ENCODE peak calls at places on chromosome 1, in six cellular contexts. T is nephron progenitor cell, G is LNCaP clone FGC, C is foreskin fibroblast, Y is Calu3, D is CD14-positive monocyte. L is an unnamed sample.
A peak's percentile ranks its signal among the peaks of the same experiment; 100 is the strongest.

GRCh38 chr1:56070601-56071000 is 508.8 kb downstream of the PLPP3 start:
- DNase-seq in Y (no peak), C (peak; percentile 78), T (no peak), D (no peak), G (peak; percentile 38), L (no peak)

GRCh38 chr1:159991513-159991912 is 37.5 kb upstream of the SLAMF9 start:
- DNase-seq in C (no peak), T (no peak), Y (no peak), D (no peak), G (peak; percentile 13), L (no peak)

GRCh38 chr1:52635321-52636089 is 2.5 kb downstream of the SHISAL2A start:
- DNase-seq in G (no peak), C (no peak), Y (peak; percentile 47), D (no peak), T (no peak), L (no peak)

GRCh38 chr1:15426492-15427279 is 11.6 kb upstream of the CTRC start:
- DNase-seq in C (no peak), G (no peak), D (no peak), T (no peak), Y (no peak), L (no peak)

GRCh38 chr1:220189750-220190347 is 82.4 kb downstream of the RAB3GAP2 start:
- DNase-seq in T (no peak), C (peak; percentile 6), G (peak; percentile 27), D (no peak), Y (no peak), L (no peak)

GRCh38 chr1:151860504-151861187 is 7.1 kb upstream of the THEM5 start:
- DNase-seq in T (no peak), Y (no peak), G (no peak), D (no peak), C (no peak), L (no peak)

GRCh38 chr1:168195199-168196135 is 16.7 kb downstream of the TIPRL start:
- DNase-seq in T (no peak), Y (no peak), G (no peak), C (no peak), D (no peak), L (no peak)

GRCh38 chr1:93692983-93693591 is 11.4 kb upstream of the BCAR3 start:
- DNase-seq in D (peak; percentile 71), T (no peak), G (no peak), Y (peak; percentile 57), C (peak; percentile 90), L (no peak)

GRCh38 chr1:198937231-198938031 is 298.6 kb downstream of the PTPRC start:
- DNase-seq in G (no peak), C (peak; percentile 86), D (peak; percentile 62), T (no peak), Y (peak; percentile 66), L (no peak)

GRCh38 chr1:206035027-206035426 is 11.3 kb upstream of the CTSE start:
- DNase-seq in G (no peak), D (no peak), Y (no peak), C (no peak), T (no peak), L (no peak)

GRCh38 chr1:107141491-107142369 is 891 bp downstream of the NTNG1 start:
- DNase-seq in T (peak; percentile 40), G (peak; percentile 37), D (no peak), C (peak; percentile 41), Y (peak; percentile 10), L (no peak)

GRCh38 chr1:111063595-111063994 is 76.3 kb downstream of the DRAM2 start:
- DNase-seq in T (no peak), D (no peak), G (no peak), C (no peak), Y (no peak), L (no peak)
- TF ChIP-seq CTCF in T (no peak), D (no peak), G (no peak), C (no peak), Y (no peak), L (no peak)

GRCh38 chr1:109929170-109929569 is 18.5 kb downstream of the CSF1 start:
- DNase-seq in C (no peak), T (no peak), Y (no peak), G (no peak), D (no peak), L (no peak)

GRCh38 chr1:109928591-109929111 is 18.0 kb downstream of the CSF1 start:
- DNase-seq in Y (no peak), C (no peak), D (no peak), T (no peak), G (no peak), L (peak; percentile 24)

GRCh38 chr1:109931189-109931672 is 20.6 kb downstream of the CSF1 start:
- DNase-seq in C (peak; percentile 83), T (peak; percentile 98), Y (peak; percentile 83), G (peak; percentile 44), D (no peak), L (peak; percentile 25)

GRCh38 chr1:109929588-109930251 is 19.1 kb downstream of the CSF1 start:
- DNase-seq in G (no peak), D (no peak), T (no peak), C (no peak), Y (no peak), L (peak; percentile 4)

GRCh38 chr1:109930252-109930993 is 19.8 kb downstream of the CSF1 start:
- DNase-seq in C (no peak), G (no peak), T (no peak), Y (no peak), D (no peak), L (peak; percentile 11)
- TF ChIP-seq CTCF in C (no peak), G (peak; percentile 18), T (no peak), Y (no peak), D (no peak), L (no peak)

GRCh38 chr1:67491280-67491679 is 61.1 kb upstream of the SERBP1 start:
- DNase-seq in D (no peak), C (no peak), G (no peak), T (no peak), Y (no peak), L (no peak)

GRCh38 chr1:67495327-67495726 is 65.1 kb upstream of the SERBP1 start:
- DNase-seq in Y (no peak), D (no peak), C (no peak), G (no peak), T (no peak), L (no peak)

GRCh38 chr1:67493148-67493547 is 62.9 kb upstream of the SERBP1 start:
- DNase-seq in G (no peak), D (no peak), T (no peak), Y (no peak), C (no peak), L (no peak)

GRCh38 chr1:67500413-67500959 is 70.3 kb upstream of the SERBP1 start:
- DNase-seq in D (peak; percentile 76), G (peak; percentile 63), Y (peak; percentile 87), T (peak; percentile 90), C (peak; percentile 69), L (peak; percentile 81)

GRCh38 chr1:67496329-67496728 is 66.1 kb upstream of the SERBP1 start:
- DNase-seq in D (no peak), Y (no peak), G (no peak), C (no peak), T (no peak), L (no peak)
- TF ChIP-seq CTCF in D (no peak), Y (no peak), G (no peak), C (no peak), T (no peak), L (no peak)

DNA sequence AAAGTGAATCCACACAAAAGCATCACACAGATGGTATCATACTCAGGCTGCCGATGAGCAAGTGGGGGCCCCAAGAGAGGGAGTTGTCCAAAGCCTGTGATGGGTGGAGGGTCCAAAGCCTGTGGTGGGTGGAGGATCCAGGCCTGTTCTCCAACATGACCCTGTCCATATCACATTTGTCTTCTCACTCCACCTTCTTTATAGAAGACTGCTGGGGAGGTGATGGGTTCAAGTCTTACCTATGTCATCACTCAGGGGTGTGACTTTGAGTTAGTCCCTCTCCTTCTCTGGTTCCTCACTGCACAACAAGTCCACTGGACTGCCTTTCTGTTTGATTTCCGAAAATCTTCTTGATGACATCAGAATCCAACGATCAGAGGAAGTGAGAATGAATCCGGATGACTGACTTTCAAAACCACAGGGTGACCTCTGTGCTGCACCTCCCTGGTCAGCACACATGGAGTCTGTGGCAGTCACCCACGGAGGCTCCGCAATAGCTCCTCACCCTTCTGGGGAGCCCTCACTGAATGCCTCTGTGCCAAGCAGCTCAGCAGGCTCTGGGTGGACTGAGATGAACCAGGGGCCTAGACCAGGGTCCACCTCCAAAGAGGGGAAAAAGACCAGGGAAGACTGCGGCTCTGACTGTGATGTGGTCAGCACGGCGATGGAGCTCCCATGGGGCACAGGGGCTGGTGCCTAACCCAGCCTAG is 166.8 kb downstream of the HIVEP3 start:
- DNase-seq in C (peak; percentile 76), D (peak; percentile 89), Y (no peak), T (no peak), G (no peak), L (no peak)
- TF ChIP-seq CTCF in C (no peak), D (no peak), Y (no peak), T (no peak), G (no peak), L (no peak)

L was measured in omental fat pad.